ENCODE peak calls at places on chromosomes 5 and 9, in six cellular contexts. D, R, T, V, X and N are unnamed samples.

GRCh38 chr5:62284946-62285891 is 20.8 kb upstream of the KIF2A start:
- DNase-seq in T (no peak), R (peak), V (no peak), D (no peak), X (no peak), N (peak)

GRCh38 chr9:77935974-77936373 is 95.6 kb downstream of the GNAQ start:
- DNase-seq in X (no peak), D (no peak), R (no peak), T (peak), V (no peak), N (no peak)

GRCh38 chr5:163658702-163659567 is 153.5 kb downstream of the MAT2B start:
- DNase-seq in D (no peak), T (no peak), V (no peak), R (no peak), X (no peak), N (no peak)

GRCh38 chr5:168304349-168304748 is 12.9 kb downstream of the WWC1 start:
- DNase-seq in R (no peak), T (no peak), V (no peak), D (no peak), X (no peak), N (no peak)

GRCh38 chr5:100694100-100694499 is 158.9 kb downstream of the FAM174A start:
- DNase-seq in D (no peak), X (no peak), R (no peak), T (no peak), V (no peak), N (no peak)

GRCh38 chr9:83422512-83422911 is 115.7 kb downstream of the FRMD3 start:
- DNase-seq in X (no peak), D (no peak), V (no peak), R (no peak), T (no peak), N (no peak)

GRCh38 chr5:17240487-17240886 is 23.1 kb downstream of the BASP1 start:
- DNase-seq in D (no peak), X (no peak), T (no peak), V (no peak), R (no peak), N (no peak)

GRCh38 chr5:108623826-108624225 is 123.9 kb upstream of the FER start:
- DNase-seq in D (no peak), R (no peak), T (no peak), X (no peak), V (no peak), N (no peak)

GRCh38 chr5:80915716-80916115 is 44.4 kb upstream of the RASGRF2 start:
- DNase-seq in X (peak), D (no peak), T (no peak), V (no peak), R (no peak), N (no peak)

GRCh38 chr9:135461936-135462335 is 17.6 kb upstream of the PPP1R26 start:
- DNase-seq in R (no peak), D (no peak), V (no peak), T (no peak), X (no peak), N (no peak)

GRCh38 chr9:1839984-1840383 is 175.2 kb upstream of the SMARCA2 start:
- DNase-seq in R (no peak), D (no peak), X (no peak), V (no peak), T (no peak), N (no peak)

GRCh38 chr9:107542401-107542800 is 52.8 kb upstream of the KLF4 start:
- DNase-seq in X (peak), T (no peak), V (no peak), D (no peak), R (no peak), N (no peak)

GRCh38 chr5:172744106-172745104 is 26.6 kb downstream of the DUSP1 start:
- DNase-seq in X (no peak), R (no peak), D (no peak), T (no peak), V (no peak), N (no peak)

GRCh38 chr5:176769911-176770310 is 40.4 kb upstream of the UNC5A start:
- DNase-seq in R (no peak), X (no peak), T (no peak), V (peak), D (no peak), N (no peak)

GRCh38 chr5:178637356-178638069 is 10.7 kb upstream of the CLK4 start:
- DNase-seq in V (no peak), X (no peak), T (no peak), R (no peak), D (no peak), N (no peak)

GRCh38 chr5:173490681-173491080 is 125.8 kb downstream of the BOD1 start:
- DNase-seq in T (no peak), R (no peak), X (no peak), V (no peak), D (no peak), N (no peak)

GRCh38 chr5:142119051-142119625 is 10.6 kb downstream of the NDFIP1 start:
- DNase-seq in V (no peak), X (no peak), T (no peak), R (no peak), D (no peak), N (no peak)

GRCh38 chr9:113999256-114000062 is 78.6 kb downstream of the AMBP start:
- DNase-seq in T (no peak), V (peak), D (no peak), R (no peak), X (peak), N (no peak)

GRCh38 chr5:91311697-91312501 is 71.2 kb downstream of the ARRDC3 start:
- DNase-seq in R (peak), T (peak), V (no peak), D (peak), X (peak), N (peak)

GRCh38 chr9:2053883-2054845 is 39.0 kb downstream of the SMARCA2 start:
- DNase-seq in V (no peak), X (peak), T (peak), R (peak), D (no peak), N (peak)

GRCh38 chr5:150114773-150115408 is 28.5 kb upstream of the CSF1R start:
- DNase-seq in V (no peak), R (no peak), D (no peak), T (no peak), X (no peak), N (no peak)

GRCh38 chr9:79302002-79302401 is 269.8 kb upstream of the TLE4 start:
- DNase-seq in X (no peak), V (no peak), R (no peak), T (no peak), D (no peak), N (no peak)

GRCh38 chr5:179243333-179243732 is 101.9 kb downstream of the ADAMTS2 start:
- DNase-seq in R (no peak), D (no peak), X (peak), V (no peak), T (no peak), N (no peak)

GRCh38 chr9:137583957-137584356 is 5.2 kb upstream of the DPH7 start:
- DNase-seq in D (no peak), V (no peak), R (no peak), T (no peak), X (no peak), N (no peak)

GRCh38 chr5:7878381-7878873 is 9.5 kb downstream of the MTRR start:
- DNase-seq in D (no peak), R (no peak), X (peak), T (no peak), V (no peak), N (peak)

GRCh38 chr9:129752915-129753724 is at the start of gene PTGES:
- DNase-seq in X (peak), T (peak), D (peak), R (no peak), V (peak), N (no peak)

GRCh38 chr9:72839140-72839539 is 113.7 kb downstream of the ALDH1A1 start:
- DNase-seq in R (no peak), T (no peak), V (no peak), X (peak), D (no peak), N (no peak)

GRCh38 chr9:131677445-131678180 is 62.3 kb downstream of the RAPGEF1 start:
- DNase-seq in D (no peak), X (peak), R (no peak), T (peak), V (no peak), N (peak)